ENCODE peak calls at places on chromosomes 5 and 9, in ten cellular contexts. O is HCT116; Y is lung; E is heart left ventricle; X is upper lobe of right lung; D is heart right ventricle; I is psoas muscle; Q is GM12878; N is CD8-positive, alpha-beta T cell; P is gastrocnemius medialis. V is an unnamed sample.

GRCh38 chr5:126680215-126680817 is 79.6 kb downstream of the PHAX start:
- ATAC-seq in Y (no peak), O (no peak), I (no peak), P (no peak), N (no peak), Q (peak; percentile 84), D (no peak), E (no peak), X (peak; percentile 11), V (no peak)

GRCh38 chr9:126663661-126664072 is 49.9 kb downstream of the LMX1B start:
- ATAC-seq in E (peak; percentile 85), Y (no peak), I (peak; percentile 37), X (no peak), N (no peak), P (no peak), Q (no peak), O (no peak), D (peak; percentile 51), V (no peak)

GRCh38 chr9:4768681-4769080 is 24.1 kb upstream of the RCL1 start:
- ATAC-seq in X (no peak), O (peak; percentile 31), P (no peak), I (no peak), E (no peak), D (no peak), Y (no peak), N (no peak), Q (no peak), V (no peak)

GRCh38 chr9:89386206-89386605 is 67.9 kb downstream of the SECISBP2 start:
- ATAC-seq in I (no peak), O (no peak), Q (no peak), E (no peak), X (no peak), Y (no peak), N (no peak), P (no peak), D (no peak), V (no peak)

GRCh38 chr5:124825983-124826337 is 79.5 kb upstream of the ZNF608 start:
- ATAC-seq in D (no peak), P (no peak), E (no peak), O (no peak), I (no peak), X (no peak), N (no peak), Y (no peak), Q (peak; percentile 42), V (no peak)

GRCh38 chr9:134139081-134139480 is 3.2 kb downstream of the WDR5 start:
- ATAC-seq in O (no peak), Q (no peak), Y (no peak), X (no peak), E (no peak), D (no peak), P (no peak), N (no peak), I (no peak), V (no peak)

GRCh38 chr5:90875456-90875855 is 316.9 kb downstream of the ADGRV1 start:
- ATAC-seq in E (no peak), Q (no peak), I (no peak), P (no peak), N (no peak), D (no peak), O (no peak), X (peak; percentile 69), Y (peak; percentile 8), V (no peak)

GRCh38 chr9:7760014-7760415 is 39.6 kb downstream of the DMAC1 start:
- ATAC-seq in Q (no peak), E (peak; percentile 66), D (peak; percentile 65), N (no peak), O (no peak), Y (no peak), P (peak; percentile 75), I (no peak), X (no peak), V (peak; percentile 68)

GRCh38 chr9:18626046-18626698 is 152.2 kb downstream of the ADAMTSL1 start:
- ATAC-seq in I (no peak), P (no peak), Y (no peak), D (no peak), Q (no peak), E (no peak), X (no peak), O (no peak), N (no peak), V (no peak)

GRCh38 chr5:110441035-110441434 is 285.4 kb downstream of the TMEM232 start:
- ATAC-seq in D (no peak), Q (peak; percentile 85), O (peak; percentile 81), Y (no peak), I (peak; percentile 54), P (peak; percentile 66), E (peak; percentile 47), N (no peak), X (no peak), V (no peak)

GRCh38 chr5:174752121-174752520 is 27.7 kb downstream of the MSX2 start:
- ATAC-seq in O (no peak), X (no peak), N (no peak), P (no peak), I (no peak), Y (no peak), Q (no peak), D (no peak), E (no peak), V (no peak)

GRCh38 chr9:129720865-129721545 is 31.8 kb downstream of the PTGES start:
- ATAC-seq in N (no peak), Y (no peak), X (no peak), D (no peak), Q (no peak), E (no peak), P (no peak), I (no peak), O (peak; percentile 15), V (no peak)

GRCh38 chr9:38178282-38178681 is 109.3 kb upstream of the SHB start:
- ATAC-seq in D (no peak), E (no peak), X (peak; percentile 77), Q (peak; percentile 30), P (no peak), N (no peak), O (peak; percentile 44), I (no peak), Y (no peak), V (no peak)

GRCh38 chr9:116039312-116039711 is 114.3 kb upstream of the PAPPA start:
- ATAC-seq in I (no peak), Y (no peak), E (no peak), O (no peak), X (no peak), P (no peak), D (no peak), Q (no peak), N (no peak), V (no peak)

GRCh38 chr9:116045083-116045482 is 108.5 kb upstream of the PAPPA start:
- ATAC-seq in Y (no peak), Q (no peak), D (no peak), E (no peak), P (no peak), N (no peak), I (no peak), O (no peak), X (no peak), V (no peak)

GRCh38 chr9:116042321-116042720 is 111.3 kb upstream of the PAPPA start:
- ATAC-seq in D (no peak), X (no peak), E (peak; percentile 39), N (no peak), O (no peak), I (no peak), Y (no peak), P (no peak), Q (no peak), V (no peak)

DNA sequence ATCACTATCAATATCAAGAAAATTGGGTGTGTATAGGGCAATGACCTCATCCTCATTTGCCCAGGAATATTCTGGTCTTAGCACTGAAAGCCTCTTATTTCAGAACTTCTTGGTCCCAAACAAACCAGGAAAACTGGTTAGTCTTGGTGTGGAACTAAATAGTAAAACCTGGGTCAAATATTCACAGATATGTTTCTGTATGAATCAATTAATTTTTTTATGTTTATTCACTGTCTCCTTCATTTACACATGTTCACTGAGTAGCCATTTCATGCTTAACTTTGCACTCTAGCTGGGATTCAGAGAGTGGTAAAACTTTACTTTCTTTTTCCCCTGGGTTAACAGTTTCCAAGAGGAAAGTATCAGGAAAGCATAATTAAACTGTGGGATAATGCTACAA is 113.7 kb upstream of the PAPPA start:
- ATAC-seq in N (no peak), Q (no peak), E (no peak), X (no peak), O (no peak), Y (no peak), I (no peak), P (no peak), D (no peak), V (no peak)
- TF ChIP-seq CTCF in N (no peak), Q (no peak), E (no peak), X (no peak), O (no peak), Y (no peak), I (no peak), P (no peak), D (no peak), V (no peak)

DNA sequence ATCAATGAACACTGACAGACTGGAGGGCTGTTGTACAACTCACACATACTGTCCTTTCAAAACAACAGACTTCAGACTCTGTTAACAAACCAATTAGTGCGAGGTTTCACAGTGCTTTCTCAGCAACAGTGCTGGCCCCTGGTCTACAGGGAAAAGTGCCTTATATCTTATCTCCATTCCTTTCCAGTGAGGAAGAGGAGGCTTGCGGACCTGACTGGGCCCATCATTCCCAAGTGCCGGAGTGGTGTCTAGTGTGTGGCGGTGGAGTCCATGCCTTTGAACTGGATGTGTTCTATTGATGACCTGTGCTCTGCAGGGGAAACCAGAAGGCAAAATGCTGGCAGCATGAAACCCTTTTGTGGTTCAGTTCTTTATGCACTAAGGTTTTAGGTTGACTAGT is 33.7 kb downstream of the TSTD2 start:
- ATAC-seq in I (no peak), D (no peak), Q (peak; percentile 12), O (no peak), N (no peak), X (no peak), Y (no peak), P (no peak), E (no peak), V (no peak)
- H3K4me3 ChIP-seq in I (no peak overlapping the region), D (no peak overlapping the region), Q (no peak overlapping the region), O (no peak overlapping the region), N (no peak overlapping the region), X (no peak overlapping the region), Y (no peak overlapping the region), P (no peak overlapping the region), E (no peak overlapping the region), V (no peak overlapping the region)

GRCh38 chr9:110130791-110131416 is 77.1 kb downstream of the C9orf152 start:
- ATAC-seq in I (no peak), Y (no peak), Q (no peak), E (no peak), O (no peak), P (no peak), N (no peak), D (no peak), X (no peak), V (no peak)
- H3K27ac ChIP-seq in I (no peak overlapping the region), Y (no peak overlapping the region), Q (peak overlapping the region; percentile 40), E (peak overlapping the region; percentile 2), O (no peak overlapping the region), P (no peak overlapping the region), N (no peak overlapping the region), D (peak overlapping the region; percentile 14), X (no peak overlapping the region), V (peak overlapping the region; percentile 89)

GRCh38 chr5:15285901-15286583 is 213.9 kb upstream of the FBXL7 start:
- ATAC-seq in P (no peak), N (no peak), Q (no peak), I (no peak), O (no peak), D (peak; percentile 82), X (peak; percentile 65), E (peak; percentile 65), Y (peak; percentile 53), V (peak; percentile 62)

GRCh38 chr5:15290953-15291352 is 209.0 kb upstream of the FBXL7 start:
- ATAC-seq in N (no peak), X (no peak), O (no peak), P (no peak), E (no peak), D (no peak), Y (no peak), Q (no peak), I (no peak), V (no peak)

GRCh38 chr5:15286659-15287058 is 213.3 kb upstream of the FBXL7 start:
- ATAC-seq in P (no peak), Q (no peak), O (no peak), E (peak; percentile 68), I (no peak), Y (peak; percentile 47), N (no peak), D (peak; percentile 67), X (peak; percentile 69), V (no peak)
- TF ChIP-seq CTCF in P (no peak), Q (no peak), O (no peak), E (peak; percentile 51), I (no peak), Y (no peak), N (no peak), D (peak; percentile 43), X (peak; percentile 32), V (peak; percentile 12)

V was measured in gastroesophageal sphincter.